ENCODE peak calls at places on chromosomes 7 and 10, in eight cellular contexts. V is PC-3; U is CD8-positive, alpha-beta memory T cell; P is neuronal stem cell; E is fibroblast of the aortic adventitia; X is AG09309; F is brain microvascular endothelial cell; R is astrocyte. G is an unnamed sample.

GRCh38 chr10:49837096-49837495 is 75.0 kb upstream of the OGDHL start:
- DNase-seq in U (no peak), P (no peak), R (peak; percentile 22), V (peak; percentile 27), X (no peak), E (peak; percentile 44), F (no peak), G (no peak)

GRCh38 chr10:105974803-105975456 is 1189.6 kb downstream of the SORCS1 start:
- DNase-seq in F (no peak), U (no peak), E (peak; percentile 21), R (no peak), V (peak; percentile 57), X (no peak), P (no peak), G (no peak)

GRCh38 chr10:1399431-1400120 is 337.7 kb downstream of the ADARB2 start:
- DNase-seq in P (no peak), E (no peak), F (no peak), U (no peak), X (no peak), V (no peak), R (no peak), G (no peak)

GRCh38 chr10:17616403-17617030 is 657 bp downstream of the HACD1 start:
- DNase-seq in P (peak; percentile 57), R (peak; percentile 36), X (no peak), U (no peak), E (peak; percentile 43), V (peak; percentile 39), F (peak; percentile 37), G (peak; percentile 65)

GRCh38 chr10:74071151-74071550 is 73.2 kb downstream of the VCL start:
- DNase-seq in F (peak; percentile 72), R (peak; percentile 94), X (peak; percentile 57), V (no peak), U (no peak), E (peak; percentile 84), P (no peak), G (peak; percentile 92)

GRCh38 chr7:67724955-67725354 is 728.3 kb downstream of the TYW1 start:
- DNase-seq in V (no peak), R (no peak), F (no peak), U (no peak), X (no peak), E (no peak), P (no peak), G (no peak)

GRCh38 chr7:47227762-47228177 is 354.1 kb downstream of the TNS3 start:
- DNase-seq in V (peak; percentile 16), R (peak; percentile 80), E (peak; percentile 18), P (no peak), U (no peak), X (peak; percentile 14), F (peak; percentile 78), G (peak; percentile 44)

GRCh38 chr10:71661060-71661622 is 58.4 kb downstream of the C10orf105 start:
- DNase-seq in U (no peak), V (no peak), R (no peak), E (no peak), P (no peak), X (no peak), F (no peak), G (no peak)

GRCh38 chr7:156175003-156175402 is 362.7 kb upstream of the SHH start:
- DNase-seq in P (no peak), E (no peak), F (no peak), U (no peak), X (no peak), R (no peak), V (no peak), G (no peak)

GRCh38 chr7:65477326-65477725 is 103.7 kb downstream of the ZNF92 start:
- DNase-seq in U (no peak), X (no peak), P (no peak), V (peak; percentile 50), R (no peak), F (no peak), E (no peak), G (no peak)

GRCh38 chr7:22732556-22733126 is 5.6 kb downstream of the IL6 start:
- DNase-seq in E (peak; percentile 71), P (no peak), U (no peak), X (no peak), F (peak; percentile 34), R (no peak), V (peak; percentile 76), G (no peak)

DNA sequence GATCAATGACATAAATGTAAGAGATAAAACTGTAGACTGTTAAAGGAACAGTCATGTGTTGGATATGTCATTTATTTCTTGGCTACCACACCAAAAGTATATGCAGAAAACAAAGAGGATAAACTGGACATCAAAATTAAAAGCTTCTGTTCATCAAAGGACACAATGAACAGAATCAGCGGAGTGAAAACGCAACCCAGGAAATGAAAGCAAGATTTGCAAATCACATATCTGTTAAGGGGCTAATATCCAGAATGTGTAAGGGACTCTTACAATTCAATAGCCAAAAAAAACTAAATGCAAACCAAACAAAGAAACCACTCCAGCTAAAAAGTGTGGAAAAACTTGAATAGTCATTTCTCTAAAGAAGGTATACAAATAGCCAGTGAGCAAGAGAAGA is 164.3 kb downstream of the ZMYND11 start:
- DNase-seq in E (no peak), F (no peak), P (no peak), R (no peak), X (no peak), U (no peak), V (no peak), G (no peak)
- H3K4me3 ChIP-seq in E (no peak overlapping the region), F (no peak overlapping the region), P (no peak overlapping the region), R (no peak overlapping the region), X (no peak overlapping the region), U (no peak overlapping the region), V (no peak overlapping the region), G (no peak overlapping the region)

GRCh38 chr10:99233000-99233679 is 2.5 kb downstream of the HPSE2 start:
- DNase-seq in X (no peak), F (no peak), P (no peak), V (no peak), U (no peak), R (no peak), E (no peak), G (no peak)

GRCh38 chr10:99234739-99235468 is 748 bp downstream of the HPSE2 start:
- DNase-seq in P (peak; percentile 72), F (no peak), X (no peak), E (peak; percentile 16), U (no peak), R (no peak), V (no peak), G (peak; percentile 12)

GRCh38 chr10:99232357-99232999 is 3.2 kb downstream of the HPSE2 start:
- DNase-seq in F (no peak), E (no peak), U (no peak), X (no peak), P (peak; percentile 49), V (no peak), R (no peak), G (peak; percentile 72)

GRCh38 chr10:99234067-99234738 is 1.4 kb downstream of the HPSE2 start:
- DNase-seq in R (peak; percentile 16), U (no peak), F (peak; percentile 14), V (no peak), E (peak; percentile 28), P (no peak), X (no peak), G (peak; percentile 84)

GRCh38 chr10:99233680-99234018 is 2.0 kb downstream of the HPSE2 start:
- DNase-seq in E (no peak), U (no peak), P (no peak), V (no peak), R (no peak), X (no peak), F (no peak), G (no peak)
- H3K4me3 ChIP-seq in E (peak overlapping the region; percentile 56), U (no peak overlapping the region), P (peak overlapping the region; percentile 82), V (no peak overlapping the region), R (peak overlapping the region; percentile 44), X (peak overlapping the region; percentile 62), F (peak overlapping the region; percentile 34), G (peak overlapping the region; percentile 52)

GRCh38 chr10:117499248-117500105 is 43.1 kb upstream of the EMX2 start:
- DNase-seq in R (no peak), V (peak; percentile 10), E (no peak), U (no peak), P (no peak), F (no peak), X (no peak), G (no peak)

GRCh38 chr10:117496616-117497028 is 45.9 kb upstream of the EMX2 start:
- DNase-seq in P (peak; percentile 82), X (peak; percentile 46), F (peak; percentile 81), V (peak; percentile 84), E (peak; percentile 83), U (peak; percentile 43), R (peak; percentile 63), G (peak; percentile 90)

GRCh38 chr10:117496031-117496430 is 46.5 kb upstream of the EMX2 start:
- DNase-seq in P (no peak), U (no peak), V (no peak), F (no peak), X (no peak), E (no peak), R (no peak), G (no peak)

GRCh38 chr10:117501460-117502035 is 41.0 kb upstream of the EMX2 start:
- DNase-seq in F (no peak), X (no peak), P (no peak), R (no peak), E (no peak), V (no peak), U (no peak), G (no peak)

DNA sequence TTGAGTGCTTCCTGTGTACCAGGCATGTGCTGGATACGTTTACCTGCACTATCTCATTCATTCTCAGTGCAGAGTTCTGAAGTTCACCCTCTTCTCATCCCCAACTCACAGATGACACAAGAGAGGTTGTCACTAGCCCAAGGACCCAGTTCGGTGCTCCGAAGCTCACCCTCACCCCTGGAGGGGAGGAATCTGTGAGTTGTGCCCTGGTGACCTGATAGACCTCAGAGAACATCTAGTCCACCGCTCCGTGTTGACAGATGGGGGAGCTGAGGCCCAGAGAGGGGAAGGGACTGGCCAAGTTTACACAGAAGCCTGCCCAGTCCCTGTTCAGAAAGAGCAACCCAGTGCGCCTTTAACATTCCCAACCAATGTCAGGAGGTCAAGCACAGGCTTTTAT is 44.8 kb upstream of the EMX2 start:
- DNase-seq in V (no peak), U (no peak), P (no peak), X (no peak), R (no peak), E (no peak), F (no peak), G (no peak)
- H3K4me3 ChIP-seq in V (no peak overlapping the region), U (no peak overlapping the region), P (no peak overlapping the region), X (no peak overlapping the region), R (no peak overlapping the region), E (no peak overlapping the region), F (no peak overlapping the region), G (no peak overlapping the region)

GRCh38 chr7:139078911-139079310 is 30.6 kb downstream of the ZC3HAV1 start:
- DNase-seq in V (no peak), R (no peak), P (no peak), X (no peak), F (no peak), E (no peak), U (no peak), G (no peak)

GRCh38 chr7:139079861-139080260 is 29.7 kb downstream of the ZC3HAV1 start:
- DNase-seq in V (no peak), X (no peak), R (no peak), F (no peak), E (no peak), U (no peak), P (no peak), G (no peak)

GRCh38 chr7:139080905-139081304 is 28.6 kb downstream of the ZC3HAV1 start:
- DNase-seq in F (no peak), U (no peak), X (no peak), E (no peak), V (no peak), R (no peak), P (no peak), G (no peak)

GRCh38 chr7:139084709-139085108 is 24.8 kb downstream of the ZC3HAV1 start:
- DNase-seq in X (no peak), E (no peak), V (no peak), U (no peak), F (no peak), P (no peak), R (no peak), G (no peak)

GRCh38 chr7:139081584-139081983 is 27.9 kb downstream of the ZC3HAV1 start:
- DNase-seq in P (no peak), U (no peak), V (no peak), F (no peak), E (no peak), R (no peak), X (no peak), G (no peak)
- H3K4me3 ChIP-seq in P (no peak overlapping the region), U (no peak overlapping the region), V (no peak overlapping the region), F (no peak overlapping the region), E (no peak overlapping the region), R (no peak overlapping the region), X (no peak overlapping the region), G (no peak overlapping the region)

G was measured in foreskin fibroblast.